ENCODE peak calls at places on chromosome 9, in nine cellular contexts. A is upper lobe of right lung, J is glutamatergic neuron, H is GM10248, Z is adrenal gland, D is GM13977, C is IMR-90, I is stomach, U is ascending aorta. Q is an unnamed sample.

GRCh38 chr9:97850746-97851449 is 2.1 kb upstream of the FOXE1 start:
- DNase-seq in Z (no peak), D (no peak), A (no peak), J (no peak), U (no peak), H (no peak), I (no peak), C (no peak), Q (no peak)

GRCh38 chr9:134970719-134971118 is 53.0 kb upstream of the FCN1 start:
- DNase-seq in D (no peak), H (no peak), J (no peak), U (no peak), C (no peak), I (no peak), A (peak), Z (no peak), Q (no peak)

GRCh38 chr9:119216891-119217290 is 152.3 kb downstream of the BRINP1 start:
- DNase-seq in U (no peak), J (no peak), D (no peak), A (no peak), Z (peak), I (no peak), C (no peak), H (no peak), Q (no peak)

GRCh38 chr9:132440769-132441168 is 30.8 kb downstream of the CFAP77 start:
- DNase-seq in A (no peak), I (no peak), Z (no peak), H (no peak), D (no peak), J (no peak), C (no peak), U (no peak), Q (no peak)

GRCh38 chr9:110659891-110660541 is 8.6 kb upstream of the MUSK start:
- DNase-seq in H (no peak), U (no peak), D (no peak), Z (no peak), I (no peak), C (peak), J (no peak), A (no peak), Q (no peak)

GRCh38 chr9:92151691-92152393 is 36.6 kb upstream of the SPTLC1 start:
- DNase-seq in U (no peak), H (no peak), J (no peak), C (peak), I (no peak), Z (peak), A (no peak), D (no peak), Q (peak)

GRCh38 chr9:34606190-34606589 is 5.7 kb downstream of the RPP25L start:
- DNase-seq in Z (no peak), U (no peak), C (no peak), A (no peak), J (no peak), H (no peak), D (no peak), I (no peak), Q (no peak)

GRCh38 chr9:99326917-99327189 is 104.8 kb downstream of the SEC61B start:
- DNase-seq in D (no peak), U (no peak), C (no peak), Z (no peak), H (no peak), A (no peak), J (no peak), I (no peak), Q (no peak)

GRCh38 chr9:122821278-122821952 is 7.0 kb downstream of the PDCL start:
- DNase-seq in J (peak), D (no peak), H (no peak), C (peak), Z (peak), U (peak), I (no peak), A (peak), Q (no peak)

GRCh38 chr9:105879181-105879580 is 184.8 kb downstream of the TMEM38B start:
- DNase-seq in J (no peak), U (no peak), D (no peak), C (no peak), I (no peak), H (no peak), A (no peak), Z (no peak), Q (no peak)

GRCh38 chr9:134663753-134664415 is 22.3 kb downstream of the COL5A1 start:
- DNase-seq in C (no peak), D (no peak), H (no peak), Z (no peak), A (peak), I (no peak), U (no peak), J (no peak), Q (no peak)

GRCh38 chr9:26723486-26723885 is 169.1 kb downstream of the CAAP1 start:
- DNase-seq in J (peak), D (peak), A (no peak), U (no peak), I (no peak), H (peak), C (peak), Z (peak), Q (peak)

GRCh38 chr9:130213898-130214761 is 41.9 kb downstream of the NCS1 start:
- DNase-seq in I (no peak), A (no peak), Z (no peak), J (peak), C (peak), U (no peak), H (no peak), D (no peak), Q (no peak)

GRCh38 chr9:128078504-128079434 is 10.7 kb downstream of the SLC25A25 start:
- DNase-seq in I (peak), J (no peak), H (no peak), D (no peak), U (no peak), C (peak), Z (no peak), A (no peak), Q (no peak)

GRCh38 chr9:35335164-35335563 is 154.7 kb upstream of the RUSC2 start:
- DNase-seq in A (no peak), Z (no peak), D (no peak), J (no peak), H (no peak), U (no peak), I (no peak), C (peak), Q (no peak)

GRCh38 chr9:21994996-21995651 is 533 bp downstream of the CDKN2B-AS1 start:
- DNase-seq in C (peak), J (peak), A (peak), I (peak), D (peak), Z (peak), U (no peak), H (peak), Q (peak)

GRCh38 chr9:125509476-125509875 is 197.5 kb downstream of the MAPKAP1 start:
- DNase-seq in H (no peak), U (no peak), J (no peak), D (no peak), A (no peak), I (no peak), Z (no peak), C (peak), Q (no peak)

GRCh38 chr9:13948037-13948436 is 365.9 kb downstream of the NFIB start:
- DNase-seq in I (no peak), H (no peak), J (no peak), C (no peak), D (no peak), A (no peak), U (no peak), Z (no peak), Q (no peak)

GRCh38 chr9:18889550-18889949 is 143.5 kb downstream of the SAXO1 start:
- DNase-seq in J (no peak), U (no peak), C (no peak), D (no peak), A (no peak), Z (no peak), I (no peak), H (no peak), Q (peak)

GRCh38 chr9:14062449-14063187 is 251.3 kb downstream of the NFIB start:
- DNase-seq in I (no peak), U (no peak), Z (no peak), D (no peak), C (peak), J (no peak), H (no peak), A (no peak), Q (no peak)

GRCh38 chr9:36903541-36904435 is 130.3 kb downstream of the PAX5 start:
- DNase-seq in A (no peak), J (no peak), I (peak), D (no peak), U (no peak), H (no peak), Z (peak), C (peak), Q (peak)

GRCh38 chr9:135108801-135109500 is 21.5 kb downstream of the OLFM1 start:
- DNase-seq in U (no peak), H (no peak), A (no peak), C (no peak), D (no peak), J (no peak), I (no peak), Z (no peak), Q (no peak)

GRCh38 chr9:100090880-100091279 is 7.9 kb downstream of the ERP44 start:
- DNase-seq in Z (no peak), H (no peak), C (no peak), J (no peak), U (no peak), A (no peak), D (no peak), I (no peak), Q (no peak)

GRCh38 chr9:133969681-133970580 is 22.2 kb downstream of the VAV2 start:
- DNase-seq in H (no peak), Z (no peak), D (no peak), C (no peak), I (no peak), A (peak), U (no peak), J (peak), Q (no peak)

GRCh38 chr9:75134495-75134894 is 46.2 kb downstream of the OSTF1 start:
- DNase-seq in U (no peak), D (no peak), A (no peak), J (no peak), H (no peak), I (no peak), Z (no peak), C (no peak), Q (no peak)

GRCh38 chr9:37466037-37466709 is 923 bp upstream of the ZBTB5 start:
- DNase-seq in U (peak), C (no peak), I (peak), J (peak), Z (peak), H (peak), D (no peak), A (peak), Q (peak)

GRCh38 chr9:98874721-98875255 is 67.3 kb downstream of the GALNT12 start:
- DNase-seq in I (no peak), Z (peak), C (no peak), U (no peak), J (no peak), D (no peak), A (no peak), H (no peak), Q (no peak)

GRCh38 chr9:99012957-99013512 is 69.3 kb downstream of the COL15A1 start:
- DNase-seq in I (no peak), D (no peak), U (no peak), C (no peak), J (no peak), Z (no peak), A (no peak), H (no peak), Q (no peak)

GRCh38 chr9:78441396-78441795 is 144.5 kb downstream of the PSAT1 start:
- DNase-seq in H (no peak), U (no peak), J (no peak), I (no peak), A (no peak), C (no peak), Z (no peak), D (no peak), Q (no peak)

GRCh38 chr9:132793606-132794580 is 84.2 kb downstream of the AK8 start:
- DNase-seq in C (no peak), H (no peak), A (no peak), Z (no peak), D (no peak), I (no peak), J (no peak), U (no peak), Q (peak)

GRCh38 chr9:18905033-18905882 is 127.8 kb downstream of the SAXO1 start:
- DNase-seq in U (no peak), J (no peak), Z (no peak), H (no peak), I (no peak), A (no peak), D (no peak), C (peak), Q (peak)

GRCh38 chr9:110058304-110058953 is 149.5 kb downstream of the C9orf152 start:
- DNase-seq in D (peak), J (peak), I (peak), Z (peak), A (no peak), U (no peak), H (peak), C (peak), Q (no peak)

GRCh38 chr9:36559036-36559695 is 13.5 kb upstream of the MELK start:
- DNase-seq in U (no peak), I (no peak), C (peak), J (no peak), A (no peak), Z (no peak), H (no peak), D (no peak), Q (no peak)

GRCh38 chr9:8718121-8718725 is 918.6 kb upstream of the DMAC1 start:
- DNase-seq in H (no peak), D (no peak), C (peak), Z (no peak), A (no peak), I (no peak), J (no peak), U (no peak), Q (no peak)

GRCh38 chr9:14322211-14323082 is 8.5 kb upstream of the NFIB start:
- DNase-seq in J (peak), I (peak), Z (peak), C (peak), U (peak), H (peak), D (peak), A (peak), Q (peak)

GRCh38 chr9:82912639-82913038 is 150.3 kb downstream of the RASEF start:
- DNase-seq in Z (no peak), C (no peak), I (no peak), U (no peak), J (no peak), D (no peak), H (no peak), A (no peak), Q (no peak)
- TF ChIP-seq CTCF in Z (no peak), C (no peak), I (no peak), U (no peak), J (no peak), D (no peak), H (no peak), A (no peak), Q (no peak)

DNA sequence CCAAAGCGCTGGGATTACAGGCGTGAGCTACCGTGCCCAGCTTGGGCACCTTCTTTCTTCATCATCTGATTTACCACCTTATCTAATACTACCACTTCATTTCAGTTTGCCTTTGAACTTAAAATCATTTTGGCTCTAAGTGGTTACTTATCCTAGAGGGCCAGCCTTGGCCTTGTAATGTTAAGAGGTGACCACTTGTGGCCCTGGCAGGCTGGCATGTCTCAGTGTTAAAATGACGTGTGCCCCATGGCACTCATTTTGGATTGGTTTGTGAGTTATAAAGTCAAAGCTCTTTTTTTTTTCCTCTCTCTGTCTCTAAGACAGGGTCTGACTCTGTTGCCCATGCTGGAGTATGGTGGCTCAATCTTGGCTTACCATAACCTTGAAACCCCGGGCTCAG is 17.8 kb downstream of the HABP4 start:
- DNase-seq in C (no peak), Z (no peak), D (no peak), U (no peak), J (no peak), I (no peak), H (no peak), A (no peak), Q (no peak)
- TF ChIP-seq CTCF in C (no peak), Z (no peak), D (no peak), U (no peak), J (no peak), I (no peak), H (no peak), A (no peak), Q (no peak)

DNA sequence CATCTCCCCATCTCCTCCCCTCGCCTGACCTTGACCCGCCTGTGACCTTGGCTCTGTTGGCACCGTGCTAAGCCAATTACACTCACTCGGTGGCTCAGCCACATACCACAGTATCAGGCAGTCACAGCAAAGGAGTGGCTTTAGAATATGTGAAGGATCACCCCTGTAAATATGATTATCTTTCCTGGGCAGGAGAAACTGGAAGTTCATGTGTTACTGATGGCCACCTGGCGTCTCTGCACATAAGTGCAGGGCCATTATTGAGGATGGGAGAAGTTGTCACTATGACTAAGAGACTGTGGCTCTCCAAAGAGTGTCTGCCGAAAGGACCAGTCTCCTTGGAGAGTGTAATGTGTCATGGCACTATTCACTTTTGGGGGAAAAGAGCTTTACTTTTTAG is 116.9 kb upstream of the S1PR3 start:
- DNase-seq in J (no peak), U (no peak), A (no peak), D (no peak), Z (peak), I (no peak), H (no peak), C (peak), Q (no peak)
- TF ChIP-seq CTCF in J (no peak), U (no peak), A (no peak), D (no peak), Z (peak), I (no peak), H (no peak), C (no peak), Q (peak)

DNA sequence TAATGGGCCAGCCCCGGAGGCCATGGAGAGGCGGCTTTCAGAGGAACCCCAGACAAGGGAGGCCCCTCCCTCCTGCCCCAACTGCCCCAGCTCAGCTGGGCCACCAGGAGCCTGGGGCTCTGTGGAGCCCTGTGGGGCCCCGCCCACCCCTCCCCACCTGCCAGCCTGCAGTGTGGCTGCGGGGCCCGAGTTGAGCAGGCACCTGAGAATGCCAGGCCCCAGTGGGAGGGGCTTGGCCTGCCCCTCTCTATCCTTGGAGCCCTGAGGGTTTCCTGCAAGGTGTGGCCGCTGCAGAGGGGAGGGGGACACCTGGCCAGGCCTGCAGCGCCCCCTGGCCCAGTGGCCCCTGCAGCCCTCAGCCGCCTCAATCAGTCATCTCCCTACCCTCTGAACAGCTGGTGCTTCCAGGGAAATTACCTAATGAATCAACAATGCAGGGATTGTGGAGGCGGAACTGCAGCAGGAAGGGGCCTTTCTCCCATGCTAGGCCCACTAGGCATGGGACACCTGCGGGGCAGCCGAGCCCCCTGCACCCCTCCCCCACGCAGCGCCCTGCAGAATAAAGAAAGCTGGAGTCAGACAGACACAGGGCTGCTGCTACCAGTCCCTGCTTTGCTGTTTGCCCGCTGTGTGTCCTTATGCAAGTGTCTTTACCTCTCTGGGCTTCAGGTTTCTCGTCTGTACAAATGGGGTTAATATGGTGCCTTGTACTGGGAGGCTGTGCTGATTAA is 48.0 kb downstream of the LMX1B start:
- DNase-seq in U (no peak), I (no peak), A (no peak), J (no peak), D (no peak), Z (no peak), C (peak), H (no peak), Q (no peak)
- TF ChIP-seq CTCF in U (no peak), I (no peak), A (no peak), J (no peak), D (no peak), Z (no peak), C (no peak), H (no peak), Q (no peak)

DNA sequence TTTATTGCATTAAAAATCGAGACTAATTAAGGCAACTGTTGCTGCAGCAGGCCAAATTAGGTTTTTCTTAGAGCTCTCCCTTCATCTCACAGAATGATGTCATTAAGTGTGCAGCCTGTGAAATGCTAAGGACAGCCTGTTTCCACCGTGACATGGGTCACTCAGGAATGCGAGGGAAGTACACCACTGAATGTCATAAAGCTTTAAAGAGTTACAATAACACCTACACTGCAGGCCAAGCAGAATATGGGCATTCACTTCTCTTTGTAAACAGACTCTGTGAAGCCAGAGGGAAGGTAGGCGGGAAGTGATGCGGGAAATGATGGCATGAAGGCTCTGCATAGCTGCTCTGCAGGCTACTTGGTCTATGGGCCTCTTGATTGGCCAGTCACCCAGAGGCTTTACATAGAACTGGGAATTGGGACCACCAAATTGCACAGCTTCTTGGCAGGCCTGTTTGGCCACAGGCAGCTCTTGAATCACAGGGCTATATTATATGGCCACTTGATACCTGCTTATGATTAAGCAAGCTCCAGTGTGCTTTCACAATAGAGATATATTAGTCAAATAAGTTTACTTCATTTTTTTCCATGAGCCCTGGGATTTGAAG is 28.4 kb upstream of the AOPEP start:
- DNase-seq in H (no peak), D (no peak), Z (no peak), C (peak), U (no peak), A (no peak), I (no peak), J (no peak), Q (no peak)
- TF ChIP-seq CTCF in H (no peak), D (no peak), Z (no peak), C (no peak), U (no peak), A (no peak), I (no peak), J (no peak), Q (no peak)

GRCh38 chr9:86751956-86752355 is 195.3 kb downstream of the GAS1 start:
- DNase-seq in C (no peak), I (no peak), D (no peak), A (no peak), Z (no peak), H (no peak), J (no peak), U (no peak), Q (no peak)

GRCh38 chr9:86754581-86754980 is 192.7 kb downstream of the GAS1 start:
- DNase-seq in D (no peak), Z (no peak), A (no peak), J (no peak), C (no peak), I (no peak), H (no peak), U (no peak), Q (no peak)

GRCh38 chr9:86751207-86751606 is 196.1 kb downstream of the GAS1 start:
- DNase-seq in U (no peak), Z (no peak), D (no peak), C (peak), I (no peak), J (no peak), A (no peak), H (no peak), Q (no peak)

GRCh38 chr9:86749530-86750275 is 197.6 kb downstream of the GAS1 start:
- DNase-seq in J (no peak), C (peak), H (no peak), I (no peak), Z (no peak), U (no peak), A (no peak), D (no peak), Q (no peak)

DNA sequence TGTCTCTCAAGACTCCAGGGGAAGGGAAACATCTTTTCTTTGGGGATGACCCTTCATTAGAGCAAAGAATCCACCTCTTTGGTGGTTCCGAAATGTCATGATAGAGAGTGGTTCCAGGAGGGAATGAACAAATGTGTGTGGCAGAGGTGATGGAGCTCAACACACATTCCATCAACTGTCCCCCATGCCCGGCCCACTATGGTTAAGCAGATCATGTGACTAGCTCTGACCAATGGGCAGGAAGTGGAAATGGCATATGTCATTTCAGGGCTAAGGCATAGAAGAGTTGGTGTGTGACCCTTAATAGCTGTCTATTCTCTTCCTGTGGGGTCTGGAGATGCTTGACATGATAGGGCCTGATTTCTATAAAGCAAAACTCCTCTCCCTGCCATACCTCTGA is 194.6 kb downstream of the GAS1 start:
- DNase-seq in Z (no peak), I (no peak), D (no peak), U (no peak), J (no peak), C (no peak), A (no peak), H (no peak), Q (peak)
- TF ChIP-seq CTCF in Z (no peak), I (no peak), D (no peak), U (no peak), J (no peak), C (no peak), A (no peak), H (no peak), Q (no peak)